ENCODE peak calls at places on chromosomes 5 and 9, in four cellular contexts. E is K562, G is HCT116, T is HepG2. S is an unnamed sample.

GRCh38 chr5:121430538-121430937 is 421.1 kb upstream of the FTMT start:
- DNase-seq in G (no peak), E (no peak), T (no peak), S (no peak)

GRCh38 chr9:87564111-87564510 is 66.4 kb downstream of the DAPK1 start:
- DNase-seq in E (peak; percentile 34), T (peak; percentile 17), G (no peak), S (no peak)

GRCh38 chr5:75059887-75060286 is 7.5 kb upstream of the GCNT4 start:
- DNase-seq in T (no peak), G (no peak), E (no peak), S (no peak)

GRCh38 chr5:72283358-72283757 is 36.7 kb downstream of the MRPS27 start:
- DNase-seq in T (no peak), G (no peak), E (no peak), S (peak; percentile 17)

GRCh38 chr5:38382898-38383297 is 124.5 kb downstream of the EGFLAM start:
- DNase-seq in T (peak; percentile 85), G (peak; percentile 80), E (peak; percentile 79), S (peak; percentile 67)

GRCh38 chr9:39588056-39588814 is 232.8 kb downstream of the SPATA31A1 start:
- DNase-seq in T (no peak), E (no peak), G (no peak), S (no peak)

GRCh38 chr5:38422622-38423021 is 133.8 kb downstream of the LIFR start:
- DNase-seq in E (no peak), G (no peak), T (no peak), S (no peak)

GRCh38 chr9:132249123-132249522 is 87.3 kb downstream of the NTNG2 start:
- DNase-seq in E (no peak), T (no peak), G (no peak), S (no peak)

GRCh38 chr9:109907400-109907799 is 127.4 kb downstream of the PALM2AKAP2 start:
- DNase-seq in E (no peak), T (no peak), G (no peak), S (no peak)

GRCh38 chr5:6905423-6905822 is 192.2 kb downstream of the TENT4A start:
- DNase-seq in E (no peak), G (no peak), T (no peak), S (no peak)

GRCh38 chr5:174571662-174572397 is 152.6 kb upstream of the MSX2 start:
- DNase-seq in G (peak; percentile 88), E (no peak), T (peak; percentile 28), S (peak; percentile 45)

GRCh38 chr9:95095619-95096355 is 221.7 kb downstream of the FANCC start:
- DNase-seq in E (no peak), T (no peak), G (no peak), S (peak; percentile 73)

GRCh38 chr9:2288309-2288708 is 273.2 kb downstream of the SMARCA2 start:
- DNase-seq in G (no peak), T (no peak), E (no peak), S (no peak)

GRCh38 chr9:2289234-2289755 is 274.1 kb downstream of the SMARCA2 start:
- DNase-seq in E (no peak), G (no peak), T (no peak), S (no peak)

GRCh38 chr9:2290382-2290781 is 275.2 kb downstream of the SMARCA2 start:
- DNase-seq in E (no peak), T (no peak), G (no peak), S (no peak)

GRCh38 chr9:2292733-2293132 is 277.6 kb downstream of the SMARCA2 start:
- DNase-seq in T (no peak), G (no peak), E (no peak), S (no peak)

GRCh38 chr9:2291980-2292704 is 277.0 kb downstream of the SMARCA2 start:
- DNase-seq in G (no peak), T (no peak), E (no peak), S (no peak)
- TF ChIP-seq ELF1 in G (no peak), T (no peak), E (no peak), S (no peak)

DNA sequence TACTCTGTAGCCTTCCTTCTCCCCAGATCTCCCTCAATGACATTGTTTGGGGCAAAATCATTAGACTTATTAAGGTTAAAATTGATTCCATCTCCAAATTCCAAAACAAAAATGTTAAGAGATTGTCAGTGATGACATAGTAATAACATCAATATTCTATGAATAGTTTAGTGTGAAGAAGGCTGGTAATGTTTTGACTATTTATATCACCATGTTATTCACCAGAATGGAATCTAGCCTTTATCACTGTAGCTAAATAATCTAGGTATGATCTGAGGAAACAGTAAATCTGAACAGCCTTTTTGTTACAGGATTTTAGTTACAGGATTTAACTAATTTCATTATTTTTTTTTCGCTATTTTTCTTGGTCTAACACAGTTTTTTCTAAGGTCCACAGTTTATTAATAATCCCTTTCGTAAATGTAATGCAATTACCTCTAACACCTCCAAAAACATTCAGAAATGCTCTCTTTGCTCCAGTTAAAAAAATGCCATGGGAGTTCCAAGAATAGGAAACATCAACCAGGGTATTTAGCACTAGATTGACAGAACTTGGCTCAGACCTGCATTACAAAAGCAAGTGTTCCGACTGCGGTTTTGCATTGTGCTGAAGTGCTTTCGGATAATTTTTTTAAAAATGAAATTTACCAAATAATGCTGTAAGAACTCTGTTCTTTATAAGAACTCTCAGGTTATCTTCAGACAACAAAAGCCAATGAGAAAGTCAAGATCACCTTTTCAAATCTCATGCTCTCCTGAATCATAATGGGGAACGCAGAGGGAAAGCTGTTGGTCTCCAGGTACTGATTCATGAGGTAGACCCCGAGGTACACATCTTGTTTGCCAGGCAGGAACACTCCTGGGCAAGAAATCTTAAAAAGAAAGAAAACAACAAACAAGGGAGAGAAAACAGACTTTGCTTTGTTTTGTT is 664 bp upstream of the PLPP6 start:
- DNase-seq in G (no peak), T (no peak), E (no peak), S (no peak)
- H3K27ac ChIP-seq in G (no peak overlapping the region), T (no peak overlapping the region), E (no peak overlapping the region), S (peak overlapping the region; percentile 75)

GRCh38 chr5:4553968-4554367 is 586.2 kb upstream of the ADAMTS16 start:
- DNase-seq in E (no peak), T (no peak), G (no peak), S (no peak)
- TF ChIP-seq ELF1 in E (no peak), T (no peak), G (no peak), S (no peak)

GRCh38 chr5:180352116-180352975 is 790 bp downstream of the GFPT2 start:
- DNase-seq in G (no peak), T (no peak), E (no peak), S (peak; percentile 70)
- H3K27ac ChIP-seq in G (peak overlapping the region; percentile 46), T (no peak overlapping the region), E (no peak overlapping the region), S (no peak overlapping the region)

S was measured in SK-N-SH.